ENCODE peak calls at places on chromosomes 1 and 21, in seven cellular contexts. One of them, this sample, is unnamed.

GRCh38 chr1:17696417-17697301 is 58.5 kb upstream of the ACTL8 start:
- DNase-seq in stomach: no peak
- DNase-seq in A549: peak; percentile 38
- DNase-seq in sigmoid colon: no peak
- DNase-seq in tibial nerve: peak; percentile 39
- DNase-seq in ovary: peak; percentile 65
- DNase-seq in suprapubic skin: no peak
- DNase-seq in this sample: no peak

GRCh38 chr21:26067836-26068401 is 102.7 kb downstream of the APP start:
- DNase-seq in stomach: no peak
- DNase-seq in A549: no peak
- DNase-seq in sigmoid colon: no peak
- DNase-seq in tibial nerve: no peak
- DNase-seq in ovary: no peak
- DNase-seq in suprapubic skin: no peak
- DNase-seq in this sample: no peak

GRCh38 chr1:4516596-4516995 is 137.8 kb upstream of the AJAP1 start:
- DNase-seq in stomach: no peak
- DNase-seq in A549: no peak
- DNase-seq in sigmoid colon: no peak
- DNase-seq in tibial nerve: no peak
- DNase-seq in ovary: no peak
- DNase-seq in suprapubic skin: no peak
- DNase-seq in this sample: no peak

GRCh38 chr1:89607156-89607555 is 25.8 kb upstream of the LRRC8C start:
- DNase-seq in stomach: no peak
- DNase-seq in A549: no peak
- DNase-seq in sigmoid colon: no peak
- DNase-seq in tibial nerve: no peak
- DNase-seq in ovary: no peak
- DNase-seq in suprapubic skin: no peak
- DNase-seq in this sample: no peak

GRCh38 chr21:31173881-31174555 is 135.7 kb upstream of the KRTAP19-8 start:
- DNase-seq in stomach: peak; percentile 38
- DNase-seq in A549: no peak
- DNase-seq in sigmoid colon: no peak
- DNase-seq in tibial nerve: peak; percentile 30
- DNase-seq in ovary: no peak
- DNase-seq in suprapubic skin: no peak
- DNase-seq in this sample: no peak

GRCh38 chr1:111571987-111572386 is 47.6 kb upstream of the RAP1A start:
- DNase-seq in stomach: no peak
- DNase-seq in A549: no peak
- DNase-seq in sigmoid colon: no peak
- DNase-seq in tibial nerve: no peak
- DNase-seq in ovary: no peak
- DNase-seq in suprapubic skin: no peak
- DNase-seq in this sample: no peak

GRCh38 chr21:34698270-34699015 is 29.6 kb downstream of the CLIC6 start:
- DNase-seq in stomach: no peak
- DNase-seq in A549: no peak
- DNase-seq in sigmoid colon: no peak
- DNase-seq in tibial nerve: no peak
- DNase-seq in ovary: no peak
- DNase-seq in suprapubic skin: no peak
- DNase-seq in this sample: no peak

GRCh38 chr1:64072089-64072835 is 131.2 kb upstream of the UBE2U start:
- DNase-seq in stomach: peak; percentile 46
- DNase-seq in A549: no peak
- DNase-seq in sigmoid colon: no peak
- DNase-seq in tibial nerve: no peak
- DNase-seq in ovary: no peak
- DNase-seq in suprapubic skin: no peak
- DNase-seq in this sample: no peak

GRCh38 chr1:65812065-65812464 is 19.4 kb downstream of the PDE4B start:
- DNase-seq in stomach: no peak
- DNase-seq in A549: no peak
- DNase-seq in sigmoid colon: no peak
- DNase-seq in tibial nerve: peak; percentile 16
- DNase-seq in ovary: no peak
- DNase-seq in suprapubic skin: no peak
- DNase-seq in this sample: peak; percentile 39

GRCh38 chr1:216045400-216045799 is 377.8 kb downstream of the USH2A start:
- DNase-seq in stomach: no peak
- DNase-seq in A549: no peak
- DNase-seq in sigmoid colon: no peak
- DNase-seq in tibial nerve: no peak
- DNase-seq in ovary: no peak
- DNase-seq in suprapubic skin: no peak
- DNase-seq in this sample: no peak

GRCh38 chr1:8681911-8682310 is 135.5 kb downstream of the RERE start:
- DNase-seq in stomach: no peak
- DNase-seq in A549: no peak
- DNase-seq in sigmoid colon: no peak
- DNase-seq in tibial nerve: no peak
- DNase-seq in ovary: no peak
- DNase-seq in suprapubic skin: no peak
- DNase-seq in this sample: no peak

GRCh38 chr1:105137543-105138444 is 1388.1 kb downstream of the AMY1C start:
- DNase-seq in stomach: no peak
- DNase-seq in A549: no peak
- DNase-seq in sigmoid colon: no peak
- DNase-seq in tibial nerve: no peak
- DNase-seq in ovary: peak; percentile 43
- DNase-seq in suprapubic skin: no peak
- DNase-seq in this sample: no peak

GRCh38 chr1:235821361-235821981 is 45.2 kb downstream of the LYST start:
- DNase-seq in stomach: no peak
- DNase-seq in A549: no peak
- DNase-seq in sigmoid colon: no peak
- DNase-seq in tibial nerve: no peak
- DNase-seq in ovary: no peak
- DNase-seq in suprapubic skin: no peak
- DNase-seq in this sample: no peak

GRCh38 chr1:9319789-9320519 is 27.3 kb downstream of the SPSB1 start:
- DNase-seq in stomach: no peak
- DNase-seq in A549: no peak
- DNase-seq in sigmoid colon: no peak
- DNase-seq in tibial nerve: no peak
- DNase-seq in ovary: no peak
- DNase-seq in suprapubic skin: no peak
- DNase-seq in this sample: no peak

GRCh38 chr1:45328680-45329079 is 2.0 kb downstream of the HPDL start:
- DNase-seq in stomach: no peak
- DNase-seq in A549: no peak
- DNase-seq in sigmoid colon: no peak
- DNase-seq in tibial nerve: no peak
- DNase-seq in ovary: no peak
- DNase-seq in suprapubic skin: no peak
- DNase-seq in this sample: no peak

GRCh38 chr1:226097866-226098625 is 35.5 kb downstream of the H3-3A start:
- DNase-seq in stomach: no peak
- DNase-seq in A549: no peak
- DNase-seq in sigmoid colon: no peak
- DNase-seq in tibial nerve: no peak
- DNase-seq in ovary: no peak
- DNase-seq in suprapubic skin: no peak
- DNase-seq in this sample: no peak

GRCh38 chr21:29481641-29482040 is 182.9 kb downstream of the BACH1 start:
- DNase-seq in stomach: no peak
- DNase-seq in A549: no peak
- DNase-seq in sigmoid colon: no peak
- DNase-seq in tibial nerve: no peak
- DNase-seq in ovary: no peak
- DNase-seq in suprapubic skin: no peak
- DNase-seq in this sample: no peak

GRCh38 chr1:26706315-26706714 is 10.5 kb downstream of the ARID1A start:
- DNase-seq in stomach: no peak
- DNase-seq in A549: no peak
- DNase-seq in sigmoid colon: peak; percentile 44
- DNase-seq in tibial nerve: no peak
- DNase-seq in ovary: no peak
- DNase-seq in suprapubic skin: no peak
- DNase-seq in this sample: peak; percentile 33
- TF ChIP-seq EP300 in stomach: no peak
- TF ChIP-seq EP300 in A549: no peak
- TF ChIP-seq EP300 in sigmoid colon: no peak
- TF ChIP-seq EP300 in tibial nerve: no peak
- TF ChIP-seq EP300 in ovary: no peak
- TF ChIP-seq EP300 in suprapubic skin: no peak
- TF ChIP-seq EP300 in this sample: no peak

DNA sequence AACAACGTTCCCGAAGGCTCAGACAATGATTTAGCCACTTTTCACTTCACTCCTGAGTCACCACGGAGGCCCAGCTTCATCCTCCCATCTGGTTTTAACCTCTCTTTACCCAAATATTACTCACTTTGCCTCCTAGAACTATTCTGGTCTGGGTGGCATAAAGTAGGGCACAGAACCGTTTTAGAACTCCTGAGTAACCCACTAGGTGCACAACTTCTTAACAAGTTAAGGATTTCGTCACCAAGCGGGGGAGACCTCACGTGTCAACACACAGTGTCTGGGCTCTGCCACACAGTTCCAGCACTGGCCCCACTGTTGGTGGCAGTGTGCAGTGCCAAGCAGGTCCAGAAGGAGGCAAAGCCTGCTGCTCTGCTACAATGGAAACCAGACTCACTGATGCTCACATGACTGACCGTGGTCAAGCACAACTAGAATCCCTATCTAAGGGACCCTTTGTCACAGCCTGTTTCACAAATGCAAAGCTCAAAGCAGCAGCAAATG is 121.7 kb downstream of the SIPA1L2 start:
- DNase-seq in stomach: no peak
- DNase-seq in A549: no peak
- DNase-seq in sigmoid colon: no peak
- DNase-seq in tibial nerve: no peak
- DNase-seq in ovary: no peak
- DNase-seq in suprapubic skin: no peak
- DNase-seq in this sample: no peak
- TF ChIP-seq CTCF in stomach: no peak
- TF ChIP-seq CTCF in A549: no peak
- TF ChIP-seq CTCF in sigmoid colon: no peak
- TF ChIP-seq CTCF in tibial nerve: no peak
- TF ChIP-seq CTCF in ovary: no peak
- TF ChIP-seq CTCF in suprapubic skin: no peak
- TF ChIP-seq CTCF in this sample: no peak

GRCh38 chr1:201585099-201585498 is 46.2 kb downstream of the NAV1 start:
- DNase-seq in stomach: no peak
- DNase-seq in A549: no peak
- DNase-seq in sigmoid colon: no peak
- DNase-seq in tibial nerve: no peak
- DNase-seq in ovary: no peak
- DNase-seq in suprapubic skin: no peak
- DNase-seq in this sample: no peak

GRCh38 chr1:201583663-201584062 is 44.7 kb downstream of the NAV1 start:
- DNase-seq in stomach: no peak
- DNase-seq in A549: no peak
- DNase-seq in sigmoid colon: peak; percentile 63
- DNase-seq in tibial nerve: no peak
- DNase-seq in ovary: no peak
- DNase-seq in suprapubic skin: no peak
- DNase-seq in this sample: no peak

GRCh38 chr1:201584510-201584991 is 45.6 kb downstream of the NAV1 start:
- DNase-seq in stomach: no peak
- DNase-seq in A549: no peak
- DNase-seq in sigmoid colon: peak; percentile 88
- DNase-seq in tibial nerve: no peak
- DNase-seq in ovary: no peak
- DNase-seq in suprapubic skin: peak; percentile 77
- DNase-seq in this sample: peak; percentile 35

GRCh38 chr1:201582977-201583376 is 44.0 kb downstream of the NAV1 start:
- DNase-seq in stomach: no peak
- DNase-seq in A549: no peak
- DNase-seq in sigmoid colon: no peak
- DNase-seq in tibial nerve: no peak
- DNase-seq in ovary: no peak
- DNase-seq in suprapubic skin: no peak
- DNase-seq in this sample: no peak

DNA sequence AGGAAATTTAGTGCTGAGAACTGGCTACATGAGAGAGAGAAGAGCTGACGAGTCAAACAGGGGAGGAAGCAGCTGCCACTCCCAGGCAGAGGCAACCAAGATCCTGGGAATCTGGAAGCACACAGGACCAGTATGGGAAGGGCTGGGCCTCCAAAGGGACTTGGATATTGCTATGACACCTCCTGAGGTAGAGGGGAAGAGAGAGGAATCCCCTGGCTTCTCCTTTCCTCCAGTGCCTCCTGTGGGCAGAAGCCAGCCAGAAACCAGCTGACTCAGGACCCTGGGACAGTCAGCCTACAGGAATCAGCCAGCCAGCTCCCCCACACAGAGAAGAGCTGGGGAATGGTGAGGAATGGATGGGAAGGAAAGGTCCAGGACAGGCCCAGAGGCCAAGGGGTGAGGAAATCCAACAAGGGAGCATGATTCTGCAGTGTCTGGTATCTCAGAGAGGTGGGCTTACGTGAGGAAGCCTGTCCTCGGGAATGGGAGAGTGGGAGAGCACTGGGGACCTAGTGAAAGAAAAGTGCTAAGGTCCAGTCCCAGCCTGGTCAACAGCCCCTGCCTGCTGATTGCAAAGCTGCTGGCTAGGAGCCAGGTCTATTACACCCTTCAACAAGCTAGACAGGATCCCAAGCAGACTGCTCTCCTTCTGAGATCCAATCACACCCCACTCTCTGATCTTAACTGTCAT is 43.5 kb downstream of the NAV1 start:
- DNase-seq in stomach: peak; percentile 42
- DNase-seq in A549: no peak
- DNase-seq in sigmoid colon: peak; percentile 80
- DNase-seq in tibial nerve: peak; percentile 47
- DNase-seq in ovary: no peak
- DNase-seq in suprapubic skin: no peak
- DNase-seq in this sample: peak; percentile 38
- TF ChIP-seq EP300 in stomach: no peak
- TF ChIP-seq EP300 in A549: no peak
- TF ChIP-seq EP300 in sigmoid colon: no peak
- TF ChIP-seq EP300 in tibial nerve: no peak
- TF ChIP-seq EP300 in ovary: no peak
- TF ChIP-seq EP300 in suprapubic skin: no peak
- TF ChIP-seq EP300 in this sample: no peak

GRCh38 chr1:177964336-177964735 is 5.5 kb downstream of the SEC16B start:
- DNase-seq in stomach: no peak
- DNase-seq in A549: no peak
- DNase-seq in sigmoid colon: no peak
- DNase-seq in tibial nerve: no peak
- DNase-seq in ovary: no peak
- DNase-seq in suprapubic skin: no peak
- DNase-seq in this sample: no peak

GRCh38 chr1:177960939-177961622 is 8.8 kb downstream of the SEC16B start:
- DNase-seq in stomach: no peak
- DNase-seq in A549: no peak
- DNase-seq in sigmoid colon: no peak
- DNase-seq in tibial nerve: no peak
- DNase-seq in ovary: no peak
- DNase-seq in suprapubic skin: no peak
- DNase-seq in this sample: no peak

GRCh38 chr1:177954076-177954475 is 15.8 kb downstream of the SEC16B start:
- DNase-seq in stomach: no peak
- DNase-seq in A549: no peak
- DNase-seq in sigmoid colon: no peak
- DNase-seq in tibial nerve: no peak
- DNase-seq in ovary: no peak
- DNase-seq in suprapubic skin: no peak
- DNase-seq in this sample: no peak

GRCh38 chr1:177958092-177958491 is 11.8 kb downstream of the SEC16B start:
- DNase-seq in stomach: no peak
- DNase-seq in A549: no peak
- DNase-seq in sigmoid colon: no peak
- DNase-seq in tibial nerve: no peak
- DNase-seq in ovary: no peak
- DNase-seq in suprapubic skin: no peak
- DNase-seq in this sample: no peak

GRCh38 chr1:177959793-177960515 is 9.9 kb downstream of the SEC16B start:
- DNase-seq in stomach: no peak
- DNase-seq in A549: peak; percentile 29
- DNase-seq in sigmoid colon: no peak
- DNase-seq in tibial nerve: no peak
- DNase-seq in ovary: no peak
- DNase-seq in suprapubic skin: no peak
- DNase-seq in this sample: no peak
- TF ChIP-seq CTCF in stomach: no peak
- TF ChIP-seq CTCF in A549: peak; percentile 64
- TF ChIP-seq CTCF in sigmoid colon: no peak
- TF ChIP-seq CTCF in tibial nerve: no peak
- TF ChIP-seq CTCF in ovary: no peak
- TF ChIP-seq CTCF in suprapubic skin: no peak
- TF ChIP-seq CTCF in this sample: no peak